ENCODE peak calls at places on chromosomes 2 and 18, in five cellular contexts. W, D, Y, J and B are unnamed samples.

GRCh38 chr18:57585421-57585820 is 1.1 kb downstream of the FECH start:
- DNase-seq in W (no peak), D (no peak), Y (no peak), J (peak), B (peak)

GRCh38 chr2:70509565-70509964 is 44.1 kb downstream of the TGFA start:
- DNase-seq in W (no peak), D (no peak), Y (no peak), J (peak), B (no peak)

GRCh38 chr2:41936751-41937463 is 110.9 kb upstream of the PKDCC start:
- DNase-seq in W (no peak), D (no peak), Y (no peak), J (no peak), B (no peak)

GRCh38 chr2:112275314-112275886 is at the start of gene ZC3H6:
- DNase-seq in W (peak), D (peak), Y (peak), J (peak), B (peak)

GRCh38 chr2:64654993-64655666 is 1.4 kb upstream of the SERTAD2 start:
- DNase-seq in W (no peak), D (no peak), Y (peak), J (no peak), B (no peak)

GRCh38 chr2:75703617-75704016 is 7.1 kb downstream of the GCFC2 start:
- DNase-seq in W (no peak), D (no peak), Y (no peak), J (no peak), B (no peak)

GRCh38 chr2:57878573-57878910 is 168.1 kb upstream of the VRK2 start:
- DNase-seq in W (no peak), D (no peak), Y (no peak), J (no peak), B (no peak)

GRCh38 chr2:104033399-104033798 is 820.5 kb upstream of the POU3F3 start:
- DNase-seq in W (no peak), D (no peak), Y (no peak), J (peak), B (no peak)

GRCh38 chr2:98160574-98160973 is 73.6 kb downstream of the VWA3B start:
- DNase-seq in W (peak), D (no peak), Y (no peak), J (no peak), B (no peak)

GRCh38 chr2:20343128-20343527 is 7.5 kb downstream of the PUM2 start:
- DNase-seq in W (no peak), D (no peak), Y (no peak), J (no peak), B (no peak)

GRCh38 chr2:4135765-4136164 is 432.4 kb downstream of the DCDC2C start:
- DNase-seq in W (no peak), D (no peak), Y (no peak), J (no peak), B (no peak)

GRCh38 chr18:79575891-79576685 is 103.5 kb upstream of the CTDP1 start:
- DNase-seq in W (peak), D (no peak), Y (no peak), J (no peak), B (no peak)

GRCh38 chr2:13711154-13711553 is 921.4 kb upstream of the LRATD1 start:
- DNase-seq in W (no peak), D (no peak), Y (no peak), J (no peak), B (no peak)

GRCh38 chr18:10270160-10270571 is 184.3 kb upstream of the APCDD1 start:
- DNase-seq in W (peak), D (no peak), Y (no peak), J (no peak), B (no peak)

GRCh38 chr18:23719634-23720201 is 30.5 kb downstream of the LAMA3 start:
- DNase-seq in W (no peak), D (no peak), Y (peak), J (peak), B (no peak)

GRCh38 chr2:123502926-123503325 is 522.2 kb upstream of the CNTNAP5 start:
- DNase-seq in W (no peak), D (no peak), Y (no peak), J (no peak), B (no peak)

GRCh38 chr2:142165790-142166189 is 35.0 kb upstream of the LRP1B start:
- DNase-seq in W (no peak), D (no peak), Y (peak), J (no peak), B (no peak)

GRCh38 chr2:5373200-5373599 is 319.0 kb upstream of the SOX11 start:
- DNase-seq in W (no peak), D (no peak), Y (no peak), J (no peak), B (no peak)

GRCh38 chr2:217919781-217920351 is 82.9 kb downstream of the TNS1 start:
- DNase-seq in W (peak), D (no peak), Y (no peak), J (no peak), B (no peak)

GRCh38 chr18:59123588-59124369 is 15.9 kb upstream of the SEC11C start:
- DNase-seq in W (no peak), D (no peak), Y (peak), J (no peak), B (no peak)

GRCh38 chr2:202267495-202267894 is 1.9 kb downstream of the NOP58 start:
- DNase-seq in W (no peak), D (no peak), Y (no peak), J (peak), B (no peak)

GRCh38 chr2:157782057-157782845 is 93.9 kb downstream of the ACVR1 start:
- DNase-seq in W (no peak), D (no peak), Y (no peak), J (no peak), B (no peak)

GRCh38 chr2:68027959-68028358 is 34.8 kb downstream of the C1D start:
- DNase-seq in W (no peak), D (no peak), Y (no peak), J (no peak), B (no peak)

GRCh38 chr2:159091981-159092380 is 123.5 kb downstream of the TANC1 start:
- DNase-seq in W (no peak), D (no peak), Y (no peak), J (peak), B (no peak)

GRCh38 chr2:22455086-22455485 is 929.9 kb upstream of the KLHL29 start:
- DNase-seq in W (no peak), D (no peak), Y (no peak), J (no peak), B (no peak)

GRCh38 chr2:174699993-174700766 is 64.1 kb downstream of the CHRNA1 start:
- DNase-seq in W (no peak), D (no peak), Y (peak), J (peak), B (no peak)

GRCh38 chr2:71561441-71562267 is 108.3 kb downstream of the DYSF start:
- DNase-seq in W (no peak), D (no peak), Y (no peak), J (no peak), B (no peak)

GRCh38 chr2:80169811-80170594 is 134.5 kb downstream of the LRRTM1 start:
- DNase-seq in W (no peak), D (no peak), Y (no peak), J (peak), B (no peak)

GRCh38 chr2:67997528-67998267 is 65.1 kb downstream of the C1D start:
- DNase-seq in W (no peak), D (no peak), Y (no peak), J (no peak), B (no peak)

GRCh38 chr2:9329497-9329896 is 93.8 kb downstream of the ITGB1BP1 start:
- DNase-seq in W (no peak), D (no peak), Y (no peak), J (no peak), B (no peak)

GRCh38 chr18:48695671-48696070 is 156.8 kb downstream of the CTIF start:
- DNase-seq in W (no peak), D (no peak), Y (no peak), J (no peak), B (no peak)

GRCh38 chr2:147937744-147938349 is 82.7 kb downstream of the ORC4 start:
- DNase-seq in W (no peak), D (no peak), Y (no peak), J (peak), B (no peak)

GRCh38 chr2:143581989-143582719 is 452.9 kb downstream of the ARHGAP15 start:
- DNase-seq in W (no peak), D (no peak), Y (no peak), J (no peak), B (no peak)

GRCh38 chr2:136764397-136765255 is 719 bp upstream of the THSD7B start:
- DNase-seq in W (no peak), D (no peak), Y (no peak), J (no peak), B (no peak)

GRCh38 chr2:85956647-85957039 is 67.9 kb upstream of the ST3GAL5 start:
- DNase-seq in W (no peak), D (no peak), Y (no peak), J (no peak), B (no peak)

GRCh38 chr2:10933700-10934225 is 22.0 kb downstream of the KCNF1 start:
- DNase-seq in W (no peak), D (no peak), Y (no peak), J (no peak), B (no peak)

GRCh38 chr2:10934979-10935350 is 23.2 kb downstream of the KCNF1 start:
- DNase-seq in W (no peak), D (no peak), Y (no peak), J (no peak), B (no peak)

GRCh38 chr2:10934308-10934978 is 22.7 kb downstream of the KCNF1 start:
- DNase-seq in W (no peak), D (no peak), Y (no peak), J (no peak), B (no peak)

GRCh38 chr2:10935953-10936942 is 24.5 kb downstream of the KCNF1 start:
- DNase-seq in W (no peak), D (no peak), Y (peak), J (peak), B (no peak)

DNA sequence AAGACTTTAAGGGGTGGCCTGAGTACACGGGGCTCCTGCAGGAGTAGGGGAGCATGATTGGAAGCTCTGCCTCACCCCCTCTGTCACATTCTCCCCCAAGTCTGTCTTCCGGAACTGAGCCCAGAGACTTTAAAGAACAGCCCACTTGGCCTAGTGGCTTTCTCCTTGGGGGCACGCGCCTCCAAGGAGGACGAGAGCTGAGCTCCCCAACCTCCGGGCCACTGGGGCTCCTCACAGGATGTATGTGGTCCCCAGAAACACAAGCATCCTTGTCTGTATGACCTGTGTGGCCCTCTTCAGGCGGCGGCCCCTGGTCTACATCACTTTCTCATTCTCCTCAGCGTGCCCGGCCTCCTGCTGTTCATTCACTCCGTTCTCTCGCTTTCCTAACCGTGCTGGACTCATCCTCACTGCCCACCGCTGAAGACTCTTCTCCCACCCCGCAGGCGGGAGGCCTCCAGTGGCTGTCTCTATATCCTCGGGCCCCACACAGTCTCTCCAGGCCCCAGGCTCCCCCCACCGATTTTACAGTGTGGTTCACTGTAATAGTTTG is 23.7 kb downstream of the KCNF1 start:
- DNase-seq in W (no peak), D (no peak), Y (peak), J (no peak), B (no peak)
- H3K27ac ChIP-seq in W (no peak), D (no peak), Y (peak), J (no peak), B (no peak)

DNA sequence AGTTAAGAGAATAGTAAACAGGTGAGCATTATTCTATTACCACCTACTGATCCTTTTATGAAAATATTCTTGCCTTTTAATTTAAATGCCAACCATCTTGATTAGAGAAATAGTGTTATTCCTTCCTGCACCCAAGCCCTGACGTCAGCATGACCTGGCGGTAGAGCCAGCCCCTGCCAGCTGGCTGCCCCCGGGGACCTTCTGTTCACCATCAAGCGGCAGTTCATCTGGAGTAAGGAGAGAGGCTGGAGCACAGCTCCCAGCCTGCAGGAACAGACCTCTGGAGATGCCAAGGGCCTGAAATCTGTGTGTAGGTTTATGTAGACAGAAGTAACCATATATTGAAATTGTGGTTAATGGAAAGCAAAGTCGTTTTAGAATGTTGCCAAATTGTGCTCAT is 171.8 kb downstream of the GBX2 start:
- DNase-seq in W (no peak), D (no peak), Y (no peak), J (no peak), B (no peak)
- H3K27ac ChIP-seq in W (no peak), D (no peak), Y (no peak), J (no peak), B (no peak)

DNA sequence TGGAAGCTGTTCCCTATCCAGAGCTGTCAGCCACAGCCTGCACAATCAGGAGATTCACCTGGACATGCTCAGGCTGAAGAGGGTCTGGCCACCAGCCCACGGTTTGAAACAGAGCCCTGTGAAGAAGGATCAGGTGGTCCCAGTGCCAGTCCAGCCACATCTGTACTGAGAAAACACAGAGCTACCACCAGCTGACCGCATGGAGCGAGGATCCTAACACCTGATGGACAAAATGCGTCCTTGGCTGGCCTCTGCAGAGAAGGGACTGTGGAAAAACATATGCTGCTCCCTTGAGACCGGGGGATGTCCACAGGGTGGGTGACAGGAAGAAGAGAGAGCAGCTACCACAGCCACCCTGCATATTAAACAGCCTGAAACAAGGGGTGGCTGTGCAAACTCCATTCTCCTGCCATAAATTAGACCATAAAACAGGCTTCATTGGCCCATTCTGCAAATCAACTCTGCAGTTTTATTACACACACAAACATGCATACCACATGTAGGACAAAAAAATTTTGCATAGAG is 137.3 kb downstream of the BCL2 start:
- DNase-seq in W (no peak), D (no peak), Y (no peak), J (peak), B (no peak)
- H3K27ac ChIP-seq in W (no peak), D (no peak), Y (no peak), J (peak), B (no peak)

GRCh38 chr2:43227830-43228280 is 1.4 kb upstream of the ZFP36L2 start:
- DNase-seq in W (no peak), D (no peak), Y (peak), J (peak), B (no peak)
- H3K27ac ChIP-seq in W (peak), D (peak), Y (peak), J (peak), B (peak)